ENCODE peak calls at places on chromosome 4, in eight cellular contexts. A, M, K, R, S, V, C and H are unnamed samples.
A peak's percentile ranks its signal among the peaks of the same experiment; 100 is the strongest.

GRCh38 chr4:19776021-19776459 is 475.7 kb upstream of the SLIT2 start:
- DNase-seq in M (peak; percentile 9), A (no peak), S (peak; percentile 15), C (peak; percentile 81), R (peak; percentile 71), K (peak; percentile 89), V (no peak), H (peak; percentile 70)

GRCh38 chr4:158253350-158253980 is 43.2 kb downstream of the TMEM144 start:
- DNase-seq in R (no peak), C (peak; percentile 63), S (peak; percentile 76), A (no peak), K (peak; percentile 80), V (peak; percentile 60), M (peak; percentile 42), H (peak; percentile 90)

GRCh38 chr4:46956451-46956850 is 36.9 kb downstream of the GABRA4 start:
- DNase-seq in K (no peak), M (no peak), S (no peak), R (no peak), A (no peak), V (no peak), C (peak; percentile 72), H (peak; percentile 5)

GRCh38 chr4:122091397-122091796 is 60.7 kb upstream of the BLTP1 start:
- DNase-seq in S (no peak), C (no peak), K (no peak), M (no peak), R (no peak), A (no peak), V (no peak), H (no peak)

GRCh38 chr4:2292679-2293108 is 30.8 kb upstream of the MXD4 start:
- DNase-seq in K (peak; percentile 65), M (no peak), R (no peak), V (no peak), C (peak; percentile 75), S (no peak), A (no peak), H (peak; percentile 80)

GRCh38 chr4:77994194-77994721 is 62.9 kb upstream of the FRAS1 start:
- DNase-seq in K (peak; percentile 79), V (peak; percentile 18), A (peak; percentile 7), M (peak; percentile 67), C (peak; percentile 56), R (no peak), S (peak; percentile 85), H (peak; percentile 88)

GRCh38 chr4:79948739-79949138 is 124.3 kb downstream of the ANTXR2 start:
- DNase-seq in R (no peak), A (no peak), K (no peak), C (no peak), V (no peak), M (no peak), S (no peak), H (no peak)

GRCh38 chr4:31125496-31125895 is 405.3 kb downstream of the PCDH7 start:
- DNase-seq in V (no peak), M (no peak), S (no peak), A (no peak), C (no peak), K (no peak), R (no peak), H (no peak)

GRCh38 chr4:161900110-161900509 is 263.7 kb downstream of the FSTL5 start:
- DNase-seq in C (no peak), S (no peak), R (no peak), K (no peak), A (no peak), M (no peak), V (no peak), H (no peak)

GRCh38 chr4:139642364-139642763 is 23.3 kb upstream of the MGST2 start:
- DNase-seq in C (peak; percentile 75), R (no peak), A (no peak), V (no peak), M (no peak), K (peak; percentile 73), S (no peak), H (peak; percentile 67)

DNA sequence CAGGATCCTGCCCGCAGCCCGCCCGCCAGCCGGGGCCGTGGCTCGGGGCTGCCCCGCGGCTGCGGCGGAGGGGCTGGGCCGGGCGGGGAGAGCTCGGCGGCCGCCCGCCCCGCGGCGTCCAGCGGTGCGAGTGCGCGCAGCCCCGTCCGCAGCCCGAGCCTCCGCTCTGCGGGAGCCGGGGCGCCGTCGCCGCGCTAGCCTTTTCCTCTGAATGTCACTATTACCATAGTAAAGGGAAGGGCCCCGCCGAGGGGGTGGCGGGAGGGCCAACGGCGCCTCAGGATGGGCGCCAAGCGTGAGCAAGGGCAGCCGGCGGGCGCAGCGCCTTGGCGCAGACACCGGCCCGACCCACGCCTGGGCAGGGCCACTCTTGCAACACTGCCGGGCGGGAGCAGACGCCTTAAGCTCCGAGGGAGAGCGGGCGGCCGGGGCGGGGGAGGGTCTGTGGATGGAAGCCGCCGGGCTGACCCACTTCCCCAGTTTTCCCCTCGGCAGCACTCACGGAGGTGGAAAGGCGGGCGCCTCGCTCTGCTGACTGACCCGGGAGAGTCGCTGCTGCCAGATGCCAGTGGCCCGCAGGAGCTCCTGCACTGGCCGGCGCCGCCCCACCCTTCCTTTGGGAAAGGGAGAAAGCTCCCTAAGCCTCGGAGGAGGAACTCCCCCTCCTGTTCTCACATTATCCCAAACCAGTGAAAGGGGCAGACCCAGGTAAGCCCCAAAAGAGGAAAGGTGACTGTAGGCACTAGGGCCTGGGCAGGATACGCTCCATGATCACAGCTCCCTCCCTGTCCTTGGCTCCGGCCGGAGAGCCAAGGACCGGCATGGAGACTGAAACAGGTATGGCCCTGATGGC is 329.4 kb downstream of the HNRNPD start:
- DNase-seq in K (peak; percentile 71), R (peak; percentile 88), S (peak; percentile 88), C (peak; percentile 0), V (peak; percentile 40), M (peak; percentile 72), A (peak; percentile 5), H (peak; percentile 70)
- H3K9ac ChIP-seq in K (no peak overlapping the region), R (no peak overlapping the region), S (no peak overlapping the region), C (no peak overlapping the region), V (no peak overlapping the region), M (peak overlapping the region; percentile 57), A (no peak overlapping the region), H (no peak overlapping the region)

DNA sequence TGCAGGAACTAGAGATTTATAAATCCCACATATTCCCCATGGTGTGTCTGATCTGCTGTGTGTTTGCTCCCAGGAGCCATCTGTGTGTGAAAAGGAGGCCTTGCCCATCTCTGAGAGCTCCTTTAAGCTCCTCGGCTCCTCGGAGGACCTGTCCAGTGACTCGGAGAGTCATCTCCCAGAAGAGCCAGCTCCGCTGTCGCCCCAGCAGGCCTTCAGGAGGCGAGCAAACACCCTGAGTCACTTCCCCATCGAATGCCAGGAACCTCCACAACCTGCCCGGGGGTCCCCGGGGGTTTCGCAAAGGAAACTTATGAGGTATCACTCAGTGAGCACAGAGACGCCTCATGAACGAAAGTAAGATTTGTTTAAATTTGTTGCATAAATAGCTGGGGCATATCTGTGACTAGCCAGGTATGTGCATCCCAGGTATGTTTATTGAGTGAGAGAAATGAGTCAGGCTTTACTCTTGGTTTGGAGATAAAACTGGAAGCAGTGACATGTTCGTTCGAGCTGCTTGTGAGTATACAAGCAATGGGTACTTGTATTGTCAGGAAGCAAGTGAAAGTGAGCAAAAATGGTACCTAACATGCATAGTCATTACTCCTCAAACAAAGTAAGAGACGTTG is 89.5 kb downstream of the PTTG2 start:
- DNase-seq in K (no peak), M (no peak), S (no peak), C (no peak), V (no peak), A (no peak), R (no peak), H (no peak)
- H3K4me3 ChIP-seq in K (no peak overlapping the region), M (no peak overlapping the region), S (no peak overlapping the region), C (no peak overlapping the region), V (no peak overlapping the region), A (no peak overlapping the region), R (no peak overlapping the region), H (no peak overlapping the region)

DNA sequence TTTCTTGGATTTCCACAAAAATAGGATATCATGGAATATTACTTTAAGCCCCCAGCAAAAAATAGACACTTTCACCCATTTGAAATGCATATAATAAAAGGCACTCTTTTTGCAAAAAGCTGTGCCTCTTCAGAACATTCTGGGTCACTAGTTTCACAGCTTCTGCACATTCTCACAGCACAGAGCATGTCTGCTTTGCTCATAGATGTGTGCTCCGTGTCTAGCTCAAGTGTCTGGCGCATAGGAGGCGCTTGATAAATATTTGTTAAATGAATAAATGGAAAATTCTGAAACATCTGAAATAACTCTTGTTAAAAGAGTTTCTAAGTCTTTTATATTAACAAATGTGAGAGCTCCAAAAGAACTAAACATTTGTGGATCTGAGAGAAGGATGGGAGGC is 275.1 kb downstream of the PTTG2 start:
- DNase-seq in M (no peak), V (no peak), S (no peak), R (no peak), K (peak; percentile 12), C (no peak), A (no peak), H (no peak)
- H3K4me1 ChIP-seq in M (no peaks in the 10 kb centered on the region), V (peaks cover 4% of the 10 kb centered on the region), S (no peaks in the 10 kb centered on the region), R (peaks cover under 1% of the 10 kb centered on the region), K (peaks cover 12% of the 10 kb centered on the region), C (no peaks in the 10 kb centered on the region), A (peaks cover 14% of the 10 kb centered on the region), H (peaks cover 3% of the 10 kb centered on the region)

GRCh38 chr4:180542445-180543100 is 1700.6 kb upstream of the TENM3 start:
- DNase-seq in R (no peak), K (no peak), A (no peak), C (peak; percentile 75), V (no peak), M (no peak), S (no peak), H (peak; percentile 79)

GRCh38 chr4:180541678-180542077 is 1701.5 kb upstream of the TENM3 start:
- DNase-seq in V (no peak), R (no peak), C (no peak), M (no peak), S (peak; percentile 28), K (no peak), A (no peak), H (no peak)

GRCh38 chr4:180538384-180539052 is 1704.7 kb upstream of the TENM3 start:
- DNase-seq in C (no peak), K (no peak), S (no peak), R (no peak), A (no peak), M (no peak), V (no peak), H (no peak)

DNA sequence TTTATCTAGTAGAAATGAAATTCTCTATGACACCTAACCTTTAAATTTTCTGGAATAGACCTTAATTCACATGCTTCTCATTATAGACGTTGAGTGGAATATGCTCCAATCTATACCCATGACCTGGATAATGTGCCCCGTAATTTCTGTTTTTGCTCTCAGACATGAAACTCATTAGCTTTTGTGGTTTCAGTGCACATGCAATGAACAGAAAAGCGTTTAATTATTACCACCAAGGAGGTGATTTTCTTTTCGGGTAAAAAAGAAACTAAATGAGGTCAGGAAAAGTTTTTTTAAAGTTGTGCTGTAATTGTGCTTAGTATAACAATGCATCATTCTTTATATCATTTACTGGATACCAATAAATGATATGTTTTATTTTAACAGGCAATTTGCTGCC is 1703.9 kb upstream of the TENM3 start:
- DNase-seq in V (no peak), R (no peak), A (no peak), M (no peak), C (no peak), K (no peak), S (no peak), H (no peak)
- H3K9ac ChIP-seq in V (no peak overlapping the region), R (no peak overlapping the region), A (no peak overlapping the region), M (no peak overlapping the region), C (no peak overlapping the region), K (no peak overlapping the region), S (no peak overlapping the region), H (no peak overlapping the region)